ENCODE peak calls at places on chromosomes 11 and 22, in seven cellular contexts. C is posterior cingulate gyrus; A is cardiac muscle cell; R is A172; M is H7; W is NCI-H774; J is stimulated activated CD8-positive, alpha-beta memory T cell treated with anti-CD3 and anti-CD28 coated beads, Interleukin-7, amount 100 ng/mL, for 1 hour. I is an unnamed sample.

GRCh38 chr11:118980191-118980881 is 8.8 kb downstream of the FOXR1 start:
- DNase-seq in M (peak; percentile 80), W (no peak), R (no peak), C (no peak), A (peak; percentile 51), J (no peak), I (no peak)

GRCh38 chr11:68373810-68374501 is 61.6 kb downstream of the LRP5 start:
- DNase-seq in J (no peak), R (no peak), C (peak; percentile 54), M (no peak), W (peak; percentile 17), A (peak; percentile 86), I (no peak)

GRCh38 chr11:26951849-26952515 is 41.9 kb upstream of the FIBIN start:
- DNase-seq in W (no peak), A (peak; percentile 46), R (no peak), J (no peak), M (no peak), C (no peak), I (no peak)

GRCh38 chr11:110896358-110896757 is 184.1 kb upstream of the ARHGAP20 start:
- DNase-seq in M (no peak), C (no peak), J (no peak), A (peak; percentile 74), R (peak; percentile 10), W (no peak), I (peak; percentile 4)

GRCh38 chr11:116658876-116659535 is 113.8 kb downstream of the BUD13 start:
- DNase-seq in W (no peak), J (no peak), C (no peak), M (no peak), A (no peak), R (no peak), I (no peak)

GRCh38 chr11:64477675-64478074 is 113.3 kb upstream of the SLC22A12 start:
- DNase-seq in M (peak; percentile 51), W (no peak), R (no peak), C (no peak), A (no peak), J (no peak), I (no peak)

GRCh38 chr11:18046116-18046777 is at the start of gene TPH1:
- DNase-seq in C (peak; percentile 8), R (peak; percentile 9), M (peak; percentile 84), W (peak; percentile 81), J (no peak), A (peak; percentile 74), I (no peak)

GRCh38 chr11:65851083-65851579 is 6.8 kb downstream of the CFL1 start:
- DNase-seq in C (no peak), A (peak; percentile 37), R (no peak), M (peak; percentile 92), J (no peak), W (no peak), I (no peak)

GRCh38 chr11:3160252-3161031 is 4.7 kb downstream of the OSBPL5 start:
- DNase-seq in R (peak; percentile 65), W (peak; percentile 24), J (no peak), A (peak; percentile 95), M (peak; percentile 94), C (peak; percentile 89), I (no peak)

GRCh38 chr22:18133452-18133851 is 16.5 kb upstream of the USP18 start:
- DNase-seq in M (no peak), C (no peak), J (no peak), W (no peak), A (peak; percentile 80), R (no peak), I (no peak)

GRCh38 chr11:10488121-10488580 is 33.1 kb downstream of the AMPD3 start:
- DNase-seq in J (no peak), W (no peak), C (peak; percentile 5), M (peak; percentile 72), A (no peak), R (peak; percentile 80), I (peak; percentile 74)

GRCh38 chr11:127624455-127624854 is 623.9 kb upstream of the KIRREL3 start:
- DNase-seq in J (no peak), C (peak; percentile 30), A (peak; percentile 15), R (no peak), W (no peak), M (no peak), I (no peak)

GRCh38 chr11:72812604-72812967 is 1.6 kb upstream of the ATG16L2 start:
- DNase-seq in M (no peak), A (no peak), J (no peak), C (no peak), W (peak; percentile 59), R (peak; percentile 44), I (peak; percentile 79)

GRCh38 chr11:8016396-8016949 is 29.3 kb downstream of the EIF3F start:
- DNase-seq in A (no peak), W (no peak), M (peak; percentile 76), J (no peak), C (no peak), R (no peak), I (no peak)

GRCh38 chr22:47620391-47620790 is 857.9 kb downstream of the TBC1D22A start:
- DNase-seq in J (no peak), R (no peak), A (no peak), M (no peak), W (no peak), C (no peak), I (no peak)

GRCh38 chr11:111379500-111380136 is 543 bp upstream of the POU2AF1 start:
- DNase-seq in C (no peak), J (no peak), M (no peak), A (no peak), R (no peak), W (no peak), I (no peak)

GRCh38 chr22:47307812-47308211 is 545.4 kb downstream of the TBC1D22A start:
- DNase-seq in M (no peak), W (no peak), J (no peak), A (no peak), C (no peak), R (no peak), I (no peak)

GRCh38 chr22:44196241-44196640 is 15.5 kb downstream of the PARVG start:
- DNase-seq in R (no peak), C (no peak), A (no peak), M (no peak), J (no peak), W (no peak), I (no peak)

GRCh38 chr11:65868076-65868667 is 4.4 kb downstream of the EFEMP2 start:
- DNase-seq in R (no peak), J (no peak), A (no peak), W (no peak), M (peak; percentile 94), C (no peak), I (no peak)